ENCODE peak calls at places on chromosomes 16 and 17, in six cellular contexts. V is uterus, D is fibroblast of lung, N is cardiac muscle cell, Q is left lung, H is heart right ventricle. B is an unnamed sample. For H3K36me3, the result is how much of the 10 kb centered on the place peaks cover.

GRCh38 chr17:37815516-37815915 is 70.7 kb upstream of the HNF1B start:
- DNase-seq in V (no peak), D (peak), N (no peak), Q (no peak), H (no peak), B (no peak)

GRCh38 chr16:70738083-70738977 is 52.5 kb upstream of the MTSS2 start:
- DNase-seq in V (peak), D (peak), N (peak), Q (peak), H (peak), B (no peak)

GRCh38 chr16:54277845-54278703 is 8.5 kb downstream of the IRX3 start:
- DNase-seq in V (no peak), D (no peak), N (peak), Q (no peak), H (no peak), B (no peak)

GRCh38 chr17:62860962-62861873 is 53.1 kb upstream of the MARCHF10 start:
- DNase-seq in V (no peak), D (peak), N (peak), Q (no peak), H (no peak), B (no peak)

GRCh38 chr17:62627219-62627903 is at the start of gene MRC2:
- DNase-seq in V (peak), D (peak), N (peak), Q (peak), H (peak), B (peak)

GRCh38 chr16:29743827-29744531 is 1.8 kb downstream of the C16orf54 start:
- DNase-seq in V (no peak), D (no peak), N (peak), Q (no peak), H (no peak), B (peak)

GRCh38 chr16:12661656-12662172 is 142.0 kb downstream of the CPPED1 start:
- DNase-seq in V (no peak), D (peak), N (peak), Q (no peak), H (peak), B (no peak)

GRCh38 chr17:80822700-80823410 is 168.8 kb upstream of the CHMP6 start:
- DNase-seq in V (peak), D (peak), N (no peak), Q (peak), H (no peak), B (no peak)

GRCh38 chr16:1159973-1160772 is 7.3 kb downstream of the CACNA1H start:
- DNase-seq in V (peak), D (no peak), N (peak), Q (no peak), H (peak), B (no peak)

GRCh38 chr17:67258836-67259468 is 14.0 kb upstream of the HELZ start:
- DNase-seq in V (no peak), D (no peak), N (no peak), Q (no peak), H (no peak), B (peak)

GRCh38 chr17:9239821-9240658 is 218.7 kb downstream of the NTN1 start:
- DNase-seq in V (peak), D (peak), N (peak), Q (peak), H (peak), B (peak)

GRCh38 chr17:7486181-7486580 is 2.0 kb downstream of the POLR2A start:
- DNase-seq in V (no peak), D (peak), N (no peak), Q (no peak), H (no peak), B (no peak)

GRCh38 chr17:6072157-6072556 is 2.0 kb downstream of the WSCD1 start:
- DNase-seq in V (no peak), D (no peak), N (no peak), Q (no peak), H (no peak), B (no peak)

GRCh38 chr17:10668771-10669170 is 11.7 kb upstream of the MYH3 start:
- DNase-seq in V (no peak), D (peak), N (no peak), Q (no peak), H (no peak), B (no peak)

GRCh38 chr17:57946798-57947358 is 8.3 kb downstream of the CUEDC1 start:
- DNase-seq in V (peak), D (peak), N (no peak), Q (no peak), H (peak), B (peak)

GRCh38 chr17:79316805-79317204 is 242.2 kb downstream of the ENGASE start:
- DNase-seq in V (no peak), D (no peak), N (no peak), Q (no peak), H (no peak), B (no peak)

GRCh38 chr17:79322216-79323123 is 247.8 kb downstream of the ENGASE start:
- DNase-seq in V (no peak), D (no peak), N (no peak), Q (no peak), H (no peak), B (no peak)

GRCh38 chr17:79320331-79320730 is 245.7 kb downstream of the ENGASE start:
- DNase-seq in V (no peak), D (no peak), N (no peak), Q (no peak), H (no peak), B (no peak)

GRCh38 chr17:79315282-79316106 is 240.9 kb downstream of the ENGASE start:
- DNase-seq in V (no peak), D (no peak), N (no peak), Q (no peak), H (no peak), B (no peak)

DNA sequence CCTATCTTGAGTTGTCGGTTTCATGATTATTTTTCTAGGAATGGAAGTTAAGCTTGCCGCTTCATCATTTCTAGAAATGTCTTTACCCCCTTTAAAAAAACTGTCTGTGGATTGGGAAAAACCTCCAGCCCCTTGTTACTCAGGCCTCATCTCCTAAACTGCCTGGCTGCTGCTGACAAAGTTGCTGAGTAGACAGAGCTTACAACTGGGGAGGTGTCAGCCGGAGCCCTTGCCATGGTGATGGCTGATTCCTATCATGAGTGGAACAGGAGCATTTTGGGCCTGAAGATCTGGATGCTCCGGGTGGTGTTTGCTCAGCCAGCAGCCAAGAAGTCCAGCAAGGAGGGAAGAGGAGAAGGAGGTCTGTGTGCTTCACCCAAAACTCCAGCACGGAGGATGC is 243.3 kb downstream of the ENGASE start:
- DNase-seq in V (no peak), D (no peak), N (no peak), Q (no peak), H (no peak), B (no peak)
- H3K36me3 ChIP-seq in V (under half), D (under half), N (under half), Q (under half), H (under half), B (under half)

GRCh38 chr16:3839402-3840184 is 40.9 kb downstream of the CREBBP start:
- DNase-seq in V (no peak), D (no peak), N (no peak), Q (no peak), H (no peak), B (no peak)
- H3K27ac ChIP-seq in V (no peak), D (no peak), N (peak), Q (no peak), H (no peak), B (no peak)

GRCh38 chr16:67841816-67842508 is at the start of gene THAP11:
- DNase-seq in V (peak), D (peak), N (peak), Q (peak), H (peak), B (peak)
- TF ChIP-seq CTCF in V (peak), D (peak), N (peak), Q (peak), H (peak), B (peak)

DNA sequence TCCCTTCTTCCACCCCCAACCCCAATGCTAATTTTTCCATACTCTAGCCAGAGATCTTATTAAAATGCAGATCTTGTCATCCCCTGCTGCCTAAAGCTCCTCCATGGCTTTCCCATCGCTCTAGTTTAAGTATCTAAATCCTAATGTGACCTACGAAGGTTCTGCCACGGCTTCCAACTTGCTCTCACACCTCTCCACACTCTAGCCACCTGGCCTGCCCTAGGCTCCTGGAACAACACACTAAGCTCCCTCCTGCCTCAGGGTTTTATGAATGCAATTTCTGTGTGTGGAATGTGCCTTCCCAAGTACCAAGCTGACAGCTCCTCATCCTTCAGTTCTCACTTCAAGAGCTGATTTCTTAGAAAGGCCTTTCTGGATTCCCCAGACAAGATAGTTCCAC is 16.6 kb downstream of the NXPH3 start:
- DNase-seq in V (no peak), D (no peak), N (peak), Q (no peak), H (no peak), B (no peak)
- H3K36me3 ChIP-seq in V (under half), D (under half), N (under half), Q (under half), H (under half), B (under half)

DNA sequence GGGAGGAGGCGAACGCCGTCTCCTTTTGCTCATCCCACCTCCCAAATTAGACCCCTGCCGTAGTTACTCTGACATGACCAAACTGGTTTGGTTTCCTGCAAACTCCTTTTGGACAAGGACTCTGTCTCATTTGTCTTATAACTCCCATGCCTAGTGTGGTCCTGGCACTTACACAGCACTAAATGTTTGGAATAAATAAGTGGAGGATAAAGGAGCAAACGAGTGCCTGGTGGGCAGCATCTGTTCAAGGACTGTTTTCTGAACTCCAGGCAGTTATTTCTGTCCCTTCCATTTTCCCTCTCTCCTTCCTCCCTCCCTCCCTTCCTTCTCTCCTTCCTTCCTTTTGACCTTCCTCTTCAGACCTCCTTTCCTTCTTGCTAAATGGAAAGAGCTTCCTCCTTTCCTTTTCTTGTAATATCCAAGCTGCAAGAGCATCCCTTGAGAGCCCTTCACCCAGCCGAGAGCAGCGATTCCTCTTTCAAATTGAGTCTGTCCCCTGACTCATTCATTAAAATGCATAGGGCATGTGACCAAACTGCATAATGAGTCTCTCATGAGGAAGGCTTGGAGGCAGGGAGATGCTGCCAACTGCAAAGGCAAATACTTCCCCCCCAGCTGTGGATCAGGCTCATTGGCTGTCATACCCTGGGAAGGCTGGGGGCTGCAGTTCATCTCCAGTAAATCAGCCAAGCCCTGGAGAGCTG is 36.9 kb downstream of the CHD9 start:
- DNase-seq in V (peak), D (peak), N (peak), Q (no peak), H (peak), B (peak)
- H3K27ac ChIP-seq in V (peak), D (peak), N (no peak), Q (peak), H (peak), B (peak)

B was measured in Peyer's patch.